ENCODE peak calls at places on chromosomes 2 and 18, in six cellular contexts. One of them, this sample, is unnamed.

GRCh38 chr2:69961496-69961895 is at the start of gene ASPRV1:
- DNase-seq in skeletal muscle cell: no peak
- DNase-seq in left ventricle myocardium superior: no peak
- DNase-seq in kidney tubule cell: no peak
- DNase-seq in GM23248: no peak
- DNase-seq in prostate gland: no peak
- DNase-seq in this sample: no peak

GRCh38 chr2:206084870-206085741 is 868 bp downstream of the INO80D start:
- DNase-seq in skeletal muscle cell: no peak
- DNase-seq in left ventricle myocardium superior: peak; percentile 56
- DNase-seq in kidney tubule cell: peak; percentile 40
- DNase-seq in GM23248: peak; percentile 58
- DNase-seq in prostate gland: peak; percentile 21
- DNase-seq in this sample: no peak

GRCh38 chr2:166229678-166230023 is 101.8 kb upstream of the SCN1A start:
- DNase-seq in skeletal muscle cell: no peak
- DNase-seq in left ventricle myocardium superior: no peak
- DNase-seq in kidney tubule cell: no peak
- DNase-seq in GM23248: no peak
- DNase-seq in prostate gland: no peak
- DNase-seq in this sample: no peak

GRCh38 chr2:222960126-222960525 is 91.9 kb upstream of the KCNE4 start:
- DNase-seq in skeletal muscle cell: no peak
- DNase-seq in left ventricle myocardium superior: no peak
- DNase-seq in kidney tubule cell: peak; percentile 88
- DNase-seq in GM23248: peak; percentile 74
- DNase-seq in prostate gland: no peak
- DNase-seq in this sample: no peak

GRCh38 chr18:21636769-21637168 is 24.7 kb downstream of the SNRPD1 start:
- DNase-seq in skeletal muscle cell: no peak
- DNase-seq in left ventricle myocardium superior: no peak
- DNase-seq in kidney tubule cell: no peak
- DNase-seq in GM23248: peak; percentile 17
- DNase-seq in prostate gland: no peak
- DNase-seq in this sample: no peak

GRCh38 chr2:175432793-175433192 is 251.3 kb upstream of the ATP5MC3 start:
- DNase-seq in skeletal muscle cell: no peak
- DNase-seq in left ventricle myocardium superior: no peak
- DNase-seq in kidney tubule cell: no peak
- DNase-seq in GM23248: no peak
- DNase-seq in prostate gland: no peak
- DNase-seq in this sample: no peak

GRCh38 chr18:23181547-23181946 is 46.3 kb downstream of the CABLES1 start:
- DNase-seq in skeletal muscle cell: no peak
- DNase-seq in left ventricle myocardium superior: no peak
- DNase-seq in kidney tubule cell: no peak
- DNase-seq in GM23248: no peak
- DNase-seq in prostate gland: no peak
- DNase-seq in this sample: no peak

GRCh38 chr2:50241292-50241691 is 790.6 kb downstream of the NRXN1 start:
- DNase-seq in skeletal muscle cell: no peak
- DNase-seq in left ventricle myocardium superior: no peak
- DNase-seq in kidney tubule cell: no peak
- DNase-seq in GM23248: no peak
- DNase-seq in prostate gland: no peak
- DNase-seq in this sample: no peak

GRCh38 chr2:168033966-168034365 is 213.4 kb downstream of the STK39 start:
- DNase-seq in skeletal muscle cell: no peak
- DNase-seq in left ventricle myocardium superior: no peak
- DNase-seq in kidney tubule cell: no peak
- DNase-seq in GM23248: no peak
- DNase-seq in prostate gland: no peak
- DNase-seq in this sample: peak; percentile 7

GRCh38 chr2:160928854-160929301 is 231.3 kb upstream of the TANK start:
- DNase-seq in skeletal muscle cell: no peak
- DNase-seq in left ventricle myocardium superior: no peak
- DNase-seq in kidney tubule cell: no peak
- DNase-seq in GM23248: peak; percentile 77
- DNase-seq in prostate gland: no peak
- DNase-seq in this sample: no peak

GRCh38 chr2:218867900-218868299 is 8.3 kb downstream of the WNT6 start:
- DNase-seq in skeletal muscle cell: no peak
- DNase-seq in left ventricle myocardium superior: peak; percentile 34
- DNase-seq in kidney tubule cell: no peak
- DNase-seq in GM23248: no peak
- DNase-seq in prostate gland: no peak
- DNase-seq in this sample: no peak

This sample was measured in NCI-H524.